ENCODE peak calls at places on chromosomes 13 and 19, in six cellular contexts. H, E, N, S, M and V are unnamed samples.

GRCh38 chr13:24500977-24501376 is 11.6 kb downstream of the PARP4 start:
- DNase-seq in H (no peak), E (peak; percentile 7), N (peak; percentile 16), S (peak; percentile 19), M (no peak), V (no peak)

GRCh38 chr13:49347650-49348385 is 96.0 kb downstream of the CAB39L start:
- DNase-seq in H (no peak), E (no peak), N (no peak), S (no peak), M (no peak), V (no peak)

GRCh38 chr19:4103073-4103418 is 20.9 kb downstream of the MAP2K2 start:
- DNase-seq in H (no peak), E (no peak), N (no peak), S (no peak), M (no peak), V (no peak)

GRCh38 chr13:25489238-25489637 is 117.5 kb downstream of the ATP8A2 start:
- DNase-seq in H (no peak), E (no peak), N (no peak), S (no peak), M (no peak), V (no peak)

GRCh38 chr13:98372886-98373285 is 195.8 kb upstream of the RNF113B start:
- DNase-seq in H (no peak), E (peak; percentile 45), N (no peak), S (no peak), M (no peak), V (no peak)

GRCh38 chr13:111665691-111666095 is 345.3 kb downstream of the TEX29 start:
- DNase-seq in H (no peak), E (no peak), N (no peak), S (no peak), M (no peak), V (no peak)

GRCh38 chr13:101473458-101473857 is 21.0 kb downstream of the ITGBL1 start:
- DNase-seq in H (no peak), E (no peak), N (no peak), S (no peak), M (no peak), V (no peak)

GRCh38 chr13:111909971-111910671 is 156.8 kb upstream of the SOX1 start:
- DNase-seq in H (no peak), E (no peak), N (no peak), S (no peak), M (no peak), V (no peak)

GRCh38 chr19:32460476-32460875 is 54.9 kb downstream of the DPY19L3 start:
- DNase-seq in H (no peak), E (no peak), N (no peak), S (no peak), M (no peak), V (no peak)